ENCODE peak calls at places on chromosomes 12 and 14, in six cellular contexts. Y, X, F, U, T and M are unnamed samples.

GRCh38 chr14:22587247-22587646 is 1.8 kb downstream of the DAD1 start:
- DNase-seq in Y (no peak), X (no peak), F (no peak), U (no peak), T (no peak), M (no peak)

GRCh38 chr12:25629341-25629740 is 76.3 kb upstream of the LMNTD1 start:
- DNase-seq in Y (no peak), X (no peak), F (no peak), U (no peak), T (no peak), M (no peak)

GRCh38 chr12:101044512-101045074 is 165.4 kb downstream of the SLC5A8 start:
- DNase-seq in Y (no peak), X (no peak), F (no peak), U (no peak), T (no peak), M (no peak)

GRCh38 chr14:75559451-75560187 is 18.8 kb upstream of the FLVCR2 start:
- DNase-seq in Y (no peak), X (no peak), F (no peak), U (no peak), T (no peak), M (peak)

GRCh38 chr12:102426599-102427541 is 53.5 kb downstream of the IGF1 start:
- DNase-seq in Y (no peak), X (no peak), F (no peak), U (no peak), T (no peak), M (no peak)

GRCh38 chr12:6725350-6725749 is 1.5 kb downstream of the COPS7A start:
- DNase-seq in Y (no peak), X (no peak), F (no peak), U (no peak), T (no peak), M (no peak)

GRCh38 chr14:86501611-86502010 is 971.7 kb downstream of the FLRT2 start:
- DNase-seq in Y (no peak), X (no peak), F (no peak), U (no peak), T (no peak), M (peak)

GRCh38 chr12:989751-990278 is 1.2 kb upstream of the ERC1 start:
- DNase-seq in Y (no peak), X (no peak), F (peak), U (peak), T (peak), M (no peak)

GRCh38 chr12:103680591-103681065 is 93.6 kb downstream of the STAB2 start:
- DNase-seq in Y (no peak), X (no peak), F (peak), U (peak), T (no peak), M (no peak)

GRCh38 chr12:5438671-5439200 is 6.8 kb downstream of the NTF3 start:
- DNase-seq in Y (no peak), X (no peak), F (no peak), U (no peak), T (no peak), M (no peak)

GRCh38 chr14:89304972-89305703 is 111.9 kb downstream of the FOXN3 start:
- DNase-seq in Y (peak), X (no peak), F (peak), U (no peak), T (no peak), M (no peak)

DNA sequence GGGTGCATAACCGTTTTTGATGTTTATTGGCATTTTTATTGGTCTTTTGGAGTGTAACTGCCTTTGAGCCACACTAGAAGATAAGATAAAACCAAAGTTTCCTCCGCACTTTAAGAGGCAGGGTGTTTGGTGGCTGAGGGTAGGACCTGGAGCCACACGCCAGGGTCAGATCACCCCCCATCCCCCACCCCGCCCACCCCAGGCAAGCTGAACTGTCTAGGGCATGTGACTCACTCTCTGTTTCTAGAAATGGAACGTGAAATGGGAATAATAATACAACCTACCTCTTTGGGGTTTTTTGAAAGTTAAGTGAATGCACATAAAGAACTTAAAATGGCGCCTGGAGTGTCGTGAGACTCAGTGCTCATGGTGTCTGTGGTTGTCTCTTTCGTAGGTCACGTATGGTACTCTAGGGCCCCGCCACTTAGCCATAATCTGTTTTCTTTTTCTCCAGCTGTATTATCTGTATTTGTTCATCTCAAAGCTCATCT is 56.0 kb downstream of the PPP2R5C start:
- DNase-seq in Y (no peak), X (no peak), F (no peak), U (peak), T (no peak), M (no peak)
- H3K27ac ChIP-seq in Y (no peak), X (no peak), F (no peak), U (peak), T (no peak), M (no peak)

GRCh38 chr14:71208702-71209357 is 301.6 kb downstream of the PCNX1 start:
- DNase-seq in Y (no peak), X (no peak), F (no peak), U (no peak), T (no peak), M (no peak)
- TF ChIP-seq CTCF in Y (no peak), X (no peak), F (peak), U (peak), T (no peak), M (no peak)

DNA sequence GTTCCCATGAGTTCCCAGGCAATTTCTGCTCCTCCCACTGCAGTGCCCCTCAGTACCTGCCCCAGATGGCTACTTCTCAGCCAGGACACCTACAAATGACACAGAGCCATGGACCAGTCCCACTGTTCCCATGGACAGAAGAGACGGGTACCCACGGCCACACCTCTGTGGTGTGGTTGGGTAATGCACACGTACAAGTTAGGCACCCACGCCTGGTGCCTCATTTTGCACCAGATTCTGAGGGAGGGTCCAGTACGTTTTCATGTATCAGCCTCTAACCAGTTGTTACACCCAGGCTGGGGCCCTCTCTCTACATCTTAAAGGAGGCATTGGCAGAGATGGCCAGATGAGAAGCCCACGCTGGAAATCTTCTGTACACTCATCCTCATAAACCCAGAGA is 114.0 kb downstream of the DICER1 start:
- DNase-seq in Y (no peak), X (peak), F (no peak), U (no peak), T (no peak), M (no peak)
- TF ChIP-seq GABPA in Y (no peak), X (no peak), F (no peak), U (no peak), T (no peak), M (no peak)

GRCh38 chr12:120761581-120761980 is 36.0 kb downstream of the ACADS start:
- DNase-seq in Y (no peak), X (no peak), F (no peak), U (no peak), T (no peak), M (no peak)
- H3K27ac ChIP-seq in Y (no peak), X (no peak), F (no peak), U (no peak), T (no peak), M (no peak)

DNA sequence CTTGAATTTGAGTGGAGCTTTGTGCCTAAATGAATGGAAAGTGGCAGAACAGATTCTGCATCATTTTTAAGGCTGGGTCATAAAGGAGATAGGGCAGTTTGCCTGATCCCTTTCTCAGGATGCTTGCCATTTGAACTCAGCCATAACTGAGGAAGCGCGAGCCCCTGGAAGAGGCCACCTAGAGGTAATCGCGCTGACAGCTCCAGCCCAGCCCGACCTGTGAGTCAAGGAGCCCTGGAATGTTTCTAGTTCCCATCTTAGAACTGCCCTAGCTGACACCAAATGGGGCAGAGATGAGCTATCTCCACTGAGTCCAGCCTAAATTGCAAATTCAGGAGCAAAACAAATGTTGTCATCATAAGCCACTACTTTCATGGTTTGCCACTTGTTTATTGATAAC is 229.3 kb upstream of the TMTC1 start:
- DNase-seq in Y (no peak), X (peak), F (no peak), U (no peak), T (no peak), M (no peak)
- TF ChIP-seq CTCF in Y (no peak), X (peak), F (no peak), U (no peak), T (no peak), M (no peak)

GRCh38 chr12:117727301-117727700 is 241.5 kb downstream of the KSR2 start:
- DNase-seq in Y (no peak), X (no peak), F (no peak), U (no peak), T (no peak), M (no peak)

GRCh38 chr12:117733292-117733805 is 235.4 kb downstream of the KSR2 start:
- DNase-seq in Y (no peak), X (no peak), F (no peak), U (no peak), T (no peak), M (no peak)

GRCh38 chr12:117738233-117738632 is 230.6 kb downstream of the KSR2 start:
- DNase-seq in Y (no peak), X (no peak), F (no peak), U (no peak), T (no peak), M (no peak)

DNA sequence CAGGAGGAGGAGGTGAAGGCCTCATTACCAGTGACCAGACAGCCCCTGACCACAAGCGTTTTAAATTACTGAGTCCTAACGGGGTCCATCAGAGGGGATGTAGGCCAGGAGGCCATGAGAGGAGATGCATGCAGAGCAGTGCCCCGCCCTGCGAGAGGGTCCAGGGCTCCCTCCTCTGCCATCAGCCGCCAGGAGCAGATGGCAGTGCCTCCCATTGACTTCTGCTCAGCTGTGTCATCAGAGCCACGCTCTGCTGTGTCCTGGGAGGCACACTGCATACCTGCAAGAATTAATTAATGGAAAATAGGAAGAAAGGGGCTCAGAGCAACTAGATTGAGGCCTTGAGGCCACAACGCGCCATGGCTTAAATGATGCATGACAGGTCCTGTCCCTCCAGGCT is 236.0 kb downstream of the KSR2 start:
- DNase-seq in Y (no peak), X (no peak), F (no peak), U (no peak), T (no peak), M (no peak)
- TF ChIP-seq GABPA in Y (no peak), X (no peak), F (no peak), U (no peak), T (no peak), M (no peak)